ENCODE peak calls at places on chromosomes 2 and 18, in ten cellular contexts. L is iPS-NIHi11; F is suprapubic skin; C is activated CD8-positive, alpha-beta memory T cell treated with anti-CD3 and anti-CD28 coated beads, Interleukin-2, amount 50 U/mL, for 48 hours; H is midbrain; D is omental fat pad; P is fibroblast of lung; U is left ventricle myocardium superior; W is endothelial cell; R is GM23338. O is an unnamed sample.

GRCh38 chr2:173571021-173571821 is 216.5 kb downstream of the CDCA7 start:
- DNase-seq in L (peak; percentile 31), F (no peak), C (no peak), H (peak; percentile 27), D (no peak), P (peak; percentile 73), U (no peak), W (peak; percentile 11), R (peak; percentile 62), O (peak; percentile 87)

GRCh38 chr18:12911025-12911927 is 27.2 kb upstream of the PTPN2 start:
- DNase-seq in L (peak; percentile 46), F (no peak), C (peak; percentile 82), H (no peak), D (no peak), P (peak; percentile 6), U (peak; percentile 53), W (no peak), R (peak; percentile 72), O (no peak)

GRCh38 chr2:179218848-179219594 is 45.6 kb downstream of the SESTD1 start:
- DNase-seq in L (peak; percentile 64), F (peak; percentile 80), C (no peak), H (peak; percentile 85), D (peak; percentile 47), P (peak; percentile 91), U (peak; percentile 70), W (peak; percentile 67), R (peak; percentile 78), O (peak; percentile 62)

GRCh38 chr2:171430516-171431410 is 3.0 kb downstream of the METTL8 start:
- DNase-seq in L (no peak), F (no peak), C (no peak), H (no peak), D (no peak), P (no peak), U (no peak), W (no peak), R (no peak), O (no peak)

GRCh38 chr18:23814977-23815614 is 125.8 kb downstream of the LAMA3 start:
- DNase-seq in L (no peak), F (no peak), C (no peak), H (no peak), D (no peak), P (no peak), U (peak; percentile 70), W (no peak), R (no peak), O (no peak)

GRCh38 chr18:48829443-48830149 is 121.2 kb downstream of the SMAD7 start:
- DNase-seq in L (no peak), F (peak; percentile 76), C (peak; percentile 46), H (no peak), D (peak; percentile 19), P (no peak), U (no peak), W (no peak), R (peak; percentile 70), O (no peak)

GRCh38 chr2:218311908-218312756 is 19.8 kb upstream of the TMBIM1 start:
- DNase-seq in L (no peak), F (no peak), C (no peak), H (no peak), D (no peak), P (no peak), U (no peak), W (no peak), R (no peak), O (peak; percentile 99)

GRCh38 chr2:68103026-68103425 is 40.2 kb upstream of the C1D start:
- DNase-seq in L (no peak), F (no peak), C (no peak), H (no peak), D (no peak), P (no peak), U (no peak), W (no peak), R (no peak), O (no peak)

GRCh38 chr2:150567771-150568278 is 80.4 kb upstream of the RND3 start:
- DNase-seq in L (no peak), F (no peak), C (no peak), H (no peak), D (no peak), P (peak; percentile 66), U (no peak), W (no peak), R (no peak), O (no peak)

GRCh38 chr2:33011941-33012340 is 65.2 kb downstream of the LTBP1 start:
- DNase-seq in L (no peak), F (no peak), C (no peak), H (no peak), D (no peak), P (no peak), U (no peak), W (no peak), R (no peak), O (no peak)

GRCh38 chr18:766550-766860 is 45.5 kb downstream of the YES1 start:
- DNase-seq in L (no peak), F (no peak), C (no peak), H (no peak), D (no peak), P (no peak), U (no peak), W (no peak), R (no peak), O (no peak)

GRCh38 chr2:79750321-79750720 is 237.5 kb downstream of the CTNNA2 start:
- DNase-seq in L (no peak), F (no peak), C (no peak), H (no peak), D (no peak), P (no peak), U (no peak), W (no peak), R (no peak), O (no peak)

GRCh38 chr2:153477096-153477555 is 1.4 kb downstream of the RPRM start:
- DNase-seq in L (peak; percentile 43), F (no peak), C (no peak), H (no peak), D (peak; percentile 32), P (no peak), U (peak; percentile 33), W (peak; percentile 37), R (peak; percentile 39), O (no peak)

GRCh38 chr2:216789088-216789487 is 70.8 kb downstream of the TNP1 start:
- DNase-seq in L (no peak), F (no peak), C (no peak), H (no peak), D (no peak), P (no peak), U (no peak), W (no peak), R (no peak), O (no peak)

GRCh38 chr2:221385716-221386115 is 186.4 kb downstream of the EPHA4 start:
- DNase-seq in L (no peak), F (no peak), C (no peak), H (no peak), D (no peak), P (no peak), U (no peak), W (no peak), R (no peak), O (no peak)

GRCh38 chr2:118981627-118982026 is 39.6 kb downstream of the MARCO start:
- DNase-seq in L (no peak), F (no peak), C (peak; percentile 15), H (no peak), D (no peak), P (no peak), U (no peak), W (no peak), R (no peak), O (no peak)

GRCh38 chr2:225479386-225479785 is 79.9 kb downstream of the NYAP2 start:
- DNase-seq in L (no peak), F (no peak), C (no peak), H (no peak), D (no peak), P (no peak), U (no peak), W (no peak), R (no peak), O (no peak)

GRCh38 chr2:159169187-159169586 is 117.3 kb downstream of the WDSUB1 start:
- DNase-seq in L (no peak), F (no peak), C (no peak), H (no peak), D (no peak), P (no peak), U (no peak), W (no peak), R (no peak), O (no peak)

GRCh38 chr2:230230087-230230486 is 4.6 kb downstream of the SP140 start:
- DNase-seq in L (no peak), F (no peak), C (no peak), H (no peak), D (no peak), P (peak; percentile 64), U (no peak), W (no peak), R (peak; percentile 53), O (no peak)

GRCh38 chr2:192159215-192159614 is 35.5 kb downstream of the TMEFF2 start:
- DNase-seq in L (no peak), F (no peak), C (no peak), H (no peak), D (no peak), P (no peak), U (no peak), W (no peak), R (no peak), O (no peak)

GRCh38 chr18:59093668-59094067 is 46.0 kb upstream of the SEC11C start:
- DNase-seq in L (no peak), F (no peak), C (no peak), H (no peak), D (no peak), P (no peak), U (no peak), W (no peak), R (no peak), O (no peak)

GRCh38 chr2:12715878-12716249 is 872 bp upstream of the TRIB2 start:
- DNase-seq in L (peak; percentile 46), F (no peak), C (peak; percentile 83), H (peak; percentile 62), D (no peak), P (peak; percentile 85), U (peak; percentile 83), W (peak; percentile 77), R (peak; percentile 72), O (no peak)

GRCh38 chr2:2906091-2906490 is 471.5 kb downstream of the EIPR1 start:
- DNase-seq in L (no peak), F (no peak), C (no peak), H (no peak), D (no peak), P (no peak), U (no peak), W (no peak), R (no peak), O (no peak)

GRCh38 chr2:74246496-74247195 is 48.2 kb downstream of the MTHFD2 start:
- DNase-seq in L (no peak), F (no peak), C (no peak), H (no peak), D (no peak), P (no peak), U (no peak), W (no peak), R (no peak), O (no peak)

GRCh38 chr2:239409976-239410375 is 9.2 kb upstream of the HDAC4 start:
- DNase-seq in L (no peak), F (no peak), C (no peak), H (no peak), D (no peak), P (no peak), U (no peak), W (no peak), R (no peak), O (no peak)

GRCh38 chr2:16639431-16639830 is 26.2 kb downstream of the CYRIA start:
- DNase-seq in L (no peak), F (no peak), C (no peak), H (peak; percentile 23), D (no peak), P (no peak), U (no peak), W (no peak), R (no peak), O (no peak)

GRCh38 chr2:165369936-165370296 is 99.6 kb upstream of the CSRNP3 start:
- DNase-seq in L (no peak), F (no peak), C (no peak), H (no peak), D (no peak), P (no peak), U (no peak), W (no peak), R (no peak), O (no peak)

GRCh38 chr2:14828223-14828622 is 195.7 kb downstream of the LRATD1 start:
- DNase-seq in L (no peak), F (no peak), C (no peak), H (no peak), D (no peak), P (no peak), U (no peak), W (no peak), R (no peak), O (no peak)